ENCODE peak calls at places on chromosomes 7 and 10, in four cellular contexts. R, D, K and V are unnamed samples.

GRCh38 chr10:3786295-3786981 is 1.4 kb upstream of the KLF6 start:
- DNase-seq in R (peak; percentile 21), D (no peak), K (peak; percentile 56), V (no peak)

GRCh38 chr7:41029072-41029492 is 673.8 kb downstream of the INHBA start:
- DNase-seq in K (peak; percentile 100), R (no peak), D (peak; percentile 33), V (peak; percentile 99)

GRCh38 chr10:70602665-70603438 is at the start of gene PRF1:
- DNase-seq in K (no peak), R (no peak), D (no peak), V (no peak)

GRCh38 chr7:105277341-105277740 is 111.4 kb downstream of the SRPK2 start:
- DNase-seq in R (no peak), K (peak; percentile 92), D (peak; percentile 39), V (peak; percentile 17)

GRCh38 chr7:151982806-151983205 is 26.6 kb downstream of the GALNTL5 start:
- DNase-seq in R (no peak), D (no peak), K (no peak), V (no peak)

GRCh38 chr10:68981074-68981473 is 7.5 kb upstream of the KIFBP start:
- DNase-seq in R (no peak), K (peak; percentile 25), D (peak; percentile 33), V (no peak)

GRCh38 chr7:117800406-117800805 is 72.8 kb downstream of the CTTNBP2 start:
- DNase-seq in R (no peak), K (no peak), D (no peak), V (no peak)

GRCh38 chr7:22176791-22177412 is 180.1 kb downstream of the RAPGEF5 start:
- DNase-seq in R (no peak), D (no peak), K (no peak), V (no peak)

GRCh38 chr7:17690030-17690429 is 250.3 kb downstream of the SNX13 start:
- DNase-seq in K (peak; percentile 98), R (peak; percentile 38), D (no peak), V (peak; percentile 88)

GRCh38 chr10:62548686-62549085 is 174.5 kb downstream of the ZNF365 start:
- DNase-seq in R (no peak), D (no peak), K (no peak), V (no peak)

GRCh38 chr10:78925800-78926319 is 142.9 kb upstream of the ZMIZ1 start:
- DNase-seq in D (peak; percentile 33), R (no peak), K (peak; percentile 97), V (peak; percentile 91)

GRCh38 chr7:102068846-102069245 is 217.8 kb upstream of the SH2B2 start:
- DNase-seq in D (no peak), R (no peak), K (no peak), V (no peak)

GRCh38 chr7:137986252-137987010 is 15.5 kb downstream of the CREB3L2 start:
- DNase-seq in D (no peak), K (peak; percentile 96), R (peak; percentile 70), V (peak; percentile 92)

GRCh38 chr10:31320598-31321211 is 1.7 kb downstream of the ZEB1 start:
- DNase-seq in R (peak; percentile 76), K (peak; percentile 48), D (peak; percentile 16), V (no peak)

GRCh38 chr10:74888947-74889661 is 62.7 kb downstream of the KAT6B start:
- DNase-seq in D (no peak), K (peak; percentile 15), R (no peak), V (no peak)

GRCh38 chr7:131722371-131722770 is 165.9 kb upstream of the PODXL start:
- DNase-seq in K (peak; percentile 2), R (no peak), D (no peak), V (no peak)

GRCh38 chr10:6669269-6669859 is 89.3 kb upstream of the PRKCQ start:
- DNase-seq in K (peak; percentile 73), D (peak; percentile 38), R (peak; percentile 44), V (peak; percentile 82)

GRCh38 chr10:52446391-52446790 is 132.3 kb downstream of the DKK1 start:
- DNase-seq in R (no peak), D (no peak), K (peak; percentile 34), V (no peak)

GRCh38 chr7:108498481-108498880 is 27.5 kb downstream of the PNPLA8 start:
- DNase-seq in D (no peak), K (no peak), R (no peak), V (no peak)

GRCh38 chr10:78450239-78450638 is 416.6 kb downstream of the RPS24 start:
- DNase-seq in D (no peak), K (no peak), R (no peak), V (no peak)

GRCh38 chr10:74282853-74283205 is 131.8 kb downstream of the ADK start:
- DNase-seq in K (peak; percentile 75), D (peak; percentile 4), R (no peak), V (peak; percentile 62)

GRCh38 chr7:45597286-45597984 is 23.3 kb downstream of the ADCY1 start:
- DNase-seq in D (no peak), K (no peak), R (no peak), V (no peak)

GRCh38 chr10:14598809-14599764 is 175.6 kb downstream of the FAM107B start:
- DNase-seq in D (no peak), R (no peak), K (no peak), V (no peak)

GRCh38 chr10:23345861-23346260 is 1.3 kb upstream of the C10orf67 start:
- DNase-seq in K (peak; percentile 90), R (no peak), D (no peak), V (peak; percentile 37)

GRCh38 chr7:16961650-16962049 is 79.9 kb upstream of the AGR3 start:
- DNase-seq in K (peak; percentile 49), R (no peak), D (no peak), V (peak; percentile 62)

GRCh38 chr7:30166155-30166840 is 31.5 kb downstream of the MTURN start:
- DNase-seq in K (peak; percentile 13), R (no peak), D (no peak), V (no peak)

GRCh38 chr10:78319371-78319770 is 285.7 kb downstream of the RPS24 start:
- DNase-seq in K (no peak), R (no peak), D (no peak), V (no peak)

GRCh38 chr7:141045126-141045841 is 28.6 kb upstream of the TMEM178B start:
- DNase-seq in R (no peak), K (no peak), D (no peak), V (no peak)

GRCh38 chr7:11170160-11170559 is 196.5 kb downstream of the PHF14 start:
- DNase-seq in R (no peak), D (no peak), K (no peak), V (no peak)

GRCh38 chr7:44587843-44588711 is 6.0 kb upstream of the TMED4 start:
- DNase-seq in K (peak; percentile 73), D (no peak), R (peak; percentile 78), V (peak; percentile 80)

GRCh38 chr10:3526721-3527120 is 258.3 kb downstream of the KLF6 start:
- DNase-seq in D (no peak), R (no peak), K (peak; percentile 95), V (peak; percentile 58)

GRCh38 chr10:104835422-104835821 is 194.3 kb downstream of the SORCS3 start:
- DNase-seq in R (peak; percentile 54), D (no peak), K (no peak), V (no peak)

GRCh38 chr10:18216482-18216881 is 76.3 kb downstream of the CACNB2 start:
- DNase-seq in K (peak; percentile 65), D (no peak), R (peak; percentile 3), V (peak; percentile 79)

GRCh38 chr7:73974948-73975926 is 52.7 kb upstream of the ELN start:
- DNase-seq in D (no peak), K (no peak), R (no peak), V (no peak)

GRCh38 chr10:107880185-107880584 is 715.7 kb upstream of the SORCS1 start:
- DNase-seq in K (no peak), R (no peak), D (no peak), V (no peak)

GRCh38 chr10:71804067-71804466 is 30.7 kb upstream of the VSIR start:
- DNase-seq in K (no peak), R (no peak), D (no peak), V (no peak)

GRCh38 chr10:49534670-49535381 is 4.1 kb downstream of the ERCC6 start:
- DNase-seq in D (no peak), R (peak; percentile 89), K (peak; percentile 80), V (peak; percentile 82)

GRCh38 chr7:45969940-45970339 is 48.9 kb upstream of the IGFBP3 start:
- DNase-seq in K (no peak), D (no peak), R (no peak), V (no peak)

GRCh38 chr10:60434418-60435046 is 44.9 kb upstream of the ANK3 start:
- DNase-seq in K (peak; percentile 80), R (peak; percentile 45), D (peak; percentile 24), V (peak; percentile 80)

GRCh38 chr10:51076442-51076841 is 2.2 kb downstream of the PRKG1 start:
- DNase-seq in D (no peak), K (no peak), R (no peak), V (no peak)
- H3K4me3 ChIP-seq in D (no peak overlapping the region), K (no peak overlapping the region), R (no peak overlapping the region), V (peak overlapping the region; percentile 93)

GRCh38 chr7:42574693-42575084 is 337.2 kb downstream of the C7orf25 start:
- DNase-seq in D (no peak), R (no peak), K (peak; percentile 20), V (no peak)
- TF ChIP-seq CTCF in D (no peak), R (no peak), K (peak; percentile 32), V (peak; percentile 14)

GRCh38 chr10:12351889-12352288 is 2.5 kb downstream of the CAMK1D start:
- DNase-seq in K (no peak), R (no peak), D (no peak), V (no peak)
- H3K4me3 ChIP-seq in K (no peak overlapping the region), R (peak overlapping the region; percentile 88), D (no peak overlapping the region), V (no peak overlapping the region)

GRCh38 chr10:109062371-109062770 is 860.9 kb downstream of the XPNPEP1 start:
- DNase-seq in K (peak; percentile 67), D (no peak), R (peak; percentile 33), V (peak; percentile 2)
- TF ChIP-seq CTCF in K (no peak), D (no peak), R (no peak), V (no peak)

GRCh38 chr7:3194501-3195141 is 106.4 kb upstream of the SDK1 start:
- DNase-seq in R (no peak), K (peak; percentile 77), D (peak; percentile 85), V (peak; percentile 70)
- H3K4me3 ChIP-seq in R (no peak overlapping the region), K (no peak overlapping the region), D (no peak overlapping the region), V (no peak overlapping the region)

GRCh38 chr7:20402297-20403230 is 71.9 kb downstream of the ITGB8 start:
- DNase-seq in K (peak; percentile 23), R (no peak), D (no peak), V (no peak)
- TF ChIP-seq CTCF in K (peak; percentile 51), R (no peak), D (peak; percentile 57), V (no peak)

DNA sequence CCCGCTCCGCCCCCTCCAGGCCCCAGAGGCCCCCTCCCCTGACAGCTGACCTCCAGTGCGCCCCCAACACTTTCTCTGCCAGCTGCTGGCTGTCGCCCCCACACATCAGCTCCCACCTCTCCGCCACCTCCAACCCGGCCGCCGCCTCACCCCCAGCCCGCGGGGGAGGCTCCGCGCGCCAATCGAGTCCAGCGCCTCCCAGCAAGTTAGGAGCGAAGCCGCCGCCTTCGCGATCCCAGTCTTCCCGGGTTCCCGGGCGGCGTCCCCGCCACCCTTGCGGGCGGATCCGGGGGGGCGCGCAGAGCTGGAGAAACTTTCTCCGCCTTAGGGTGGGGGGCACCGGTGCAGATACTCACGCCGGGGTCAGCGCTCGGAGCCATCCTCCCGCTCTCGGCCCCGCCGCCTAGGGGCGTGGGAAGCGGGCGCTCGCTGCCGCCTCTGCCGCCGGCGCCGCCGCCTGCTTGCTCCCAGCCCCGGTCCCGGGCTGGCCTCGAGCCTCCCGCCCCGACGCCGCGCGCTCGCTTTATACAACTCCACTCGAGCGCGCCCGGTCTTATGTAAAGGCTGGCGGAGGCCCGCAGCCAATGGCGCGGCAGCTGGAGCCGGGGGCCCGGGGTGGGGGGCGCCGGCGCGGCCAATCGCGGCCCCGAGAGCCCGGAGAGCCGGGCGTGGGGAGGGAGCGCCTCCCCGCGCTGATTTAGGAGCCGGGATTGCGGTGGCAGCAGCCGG is at the start of gene CRTAC1:
- DNase-seq in D (peak; percentile 32), R (no peak), K (no peak), V (peak; percentile 14)
- H3K4me3 ChIP-seq in D (peak within 1 kb of the TSS; percentile 46), R (no peak within 1 kb of the TSS), K (no peak within 1 kb of the TSS), V (no peak within 1 kb of the TSS)